ENCODE peak calls at places on chromosomes 2 and 18, in nine cellular contexts. Z is OCI-LY7; W is ovary; V is lung; R is astrocyte; N is fibroblast of lung; Y is astrocyte of the spinal cord; T is epithelial cell of esophagus; Q is CD4-positive, alpha-beta memory T cell. C is an unnamed sample.

GRCh38 chr2:162435676-162436075 is 91.7 kb downstream of the GCA start:
- DNase-seq in Z (no peak), W (no peak), V (no peak), R (peak; percentile 6), N (no peak), Y (peak; percentile 15), T (peak; percentile 78), Q (no peak), C (no peak)

GRCh38 chr2:7707723-7708122 is 790.5 kb downstream of the RNF144A start:
- DNase-seq in Z (no peak), W (no peak), V (no peak), R (peak; percentile 83), N (peak; percentile 10), Y (peak; percentile 62), T (peak; percentile 89), Q (no peak), C (peak; percentile 40)

GRCh38 chr2:72132981-72133720 is 14.5 kb downstream of the CYP26B1 start:
- DNase-seq in Z (no peak), W (no peak), V (no peak), R (no peak), N (no peak), Y (no peak), T (no peak), Q (no peak), C (no peak)

GRCh38 chr2:73063909-73064875 is 7.3 kb downstream of the SFXN5 start:
- DNase-seq in Z (no peak), W (no peak), V (no peak), R (peak; percentile 87), N (peak; percentile 79), Y (peak; percentile 91), T (peak; percentile 80), Q (no peak), C (peak; percentile 83)

GRCh38 chr2:201964631-201965206 is 68.9 kb upstream of the FZD7 start:
- DNase-seq in Z (no peak), W (no peak), V (no peak), R (peak; percentile 45), N (peak; percentile 28), Y (peak; percentile 74), T (no peak), Q (peak; percentile 55), C (no peak)

GRCh38 chr2:88216641-88217040 is 46.5 kb downstream of the THNSL2 start:
- DNase-seq in Z (no peak), W (no peak), V (no peak), R (no peak), N (no peak), Y (no peak), T (no peak), Q (no peak), C (no peak)

GRCh38 chr2:40113272-40113671 is 334.2 kb upstream of the THUMPD2 start:
- DNase-seq in Z (no peak), W (no peak), V (no peak), R (peak; percentile 45), N (peak; percentile 44), Y (peak; percentile 45), T (no peak), Q (no peak), C (no peak)

GRCh38 chr2:212905640-212906201 is 245.7 kb downstream of the IKZF2 start:
- DNase-seq in Z (no peak), W (no peak), V (no peak), R (peak; percentile 77), N (no peak), Y (peak; percentile 73), T (peak; percentile 97), Q (no peak), C (peak; percentile 25)

GRCh38 chr2:212328129-212328528 is 210.5 kb downstream of the ERBB4 start:
- DNase-seq in Z (no peak), W (no peak), V (no peak), R (no peak), N (no peak), Y (no peak), T (peak; percentile 4), Q (no peak), C (no peak)

DNA sequence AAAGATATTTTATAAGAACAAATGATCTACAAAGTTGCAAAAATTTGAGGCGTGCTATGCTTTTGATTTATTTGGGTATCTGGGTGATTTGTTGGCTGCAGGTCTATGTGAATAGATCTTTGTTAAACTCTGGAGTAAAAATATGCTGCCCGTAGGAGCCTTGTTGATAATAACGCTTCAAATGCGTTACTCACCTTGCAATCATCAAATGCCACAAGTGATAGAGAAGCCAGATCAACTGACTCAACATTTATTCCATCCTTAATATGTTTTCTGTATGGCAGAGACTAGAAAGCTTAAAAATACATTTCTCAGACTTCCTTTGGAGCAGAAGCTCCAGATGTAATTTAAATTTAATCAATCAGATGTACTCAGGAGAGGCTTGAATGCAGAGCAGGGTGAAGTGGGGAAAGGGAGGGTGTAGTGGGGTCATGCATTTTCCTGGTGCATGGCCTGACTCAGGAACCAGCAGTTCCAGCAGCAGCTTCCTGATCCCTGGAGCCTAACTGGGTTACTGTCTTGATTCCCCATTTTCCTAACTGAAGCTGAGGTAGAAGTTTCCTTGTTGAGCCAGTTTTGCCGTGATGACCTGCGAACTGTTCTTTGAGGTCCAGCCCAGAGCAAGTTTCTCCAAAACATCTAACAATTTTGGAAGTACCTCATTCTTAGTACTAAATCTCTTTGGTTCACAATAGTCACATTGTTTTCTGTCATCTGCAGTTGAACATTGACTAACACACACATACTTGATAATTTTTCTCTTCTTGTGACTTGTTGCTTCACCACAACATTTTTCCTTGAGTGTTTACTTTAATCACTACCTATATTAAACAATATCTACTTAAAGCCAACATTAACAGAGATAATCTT is 284.7 kb upstream of the CWC22 start:
- DNase-seq in Z (no peak), W (no peak), V (no peak), R (peak; percentile 66), N (no peak), Y (peak; percentile 50), T (peak; percentile 82), Q (no peak), C (peak; percentile 35)
- H3K4me3 ChIP-seq in Z (no peak overlapping the region), W (no peak overlapping the region), V (no peak overlapping the region), R (no peak overlapping the region), N (no peak overlapping the region), Y (no peak overlapping the region), T (no peak overlapping the region), Q (no peak overlapping the region), C (no peak overlapping the region)

DNA sequence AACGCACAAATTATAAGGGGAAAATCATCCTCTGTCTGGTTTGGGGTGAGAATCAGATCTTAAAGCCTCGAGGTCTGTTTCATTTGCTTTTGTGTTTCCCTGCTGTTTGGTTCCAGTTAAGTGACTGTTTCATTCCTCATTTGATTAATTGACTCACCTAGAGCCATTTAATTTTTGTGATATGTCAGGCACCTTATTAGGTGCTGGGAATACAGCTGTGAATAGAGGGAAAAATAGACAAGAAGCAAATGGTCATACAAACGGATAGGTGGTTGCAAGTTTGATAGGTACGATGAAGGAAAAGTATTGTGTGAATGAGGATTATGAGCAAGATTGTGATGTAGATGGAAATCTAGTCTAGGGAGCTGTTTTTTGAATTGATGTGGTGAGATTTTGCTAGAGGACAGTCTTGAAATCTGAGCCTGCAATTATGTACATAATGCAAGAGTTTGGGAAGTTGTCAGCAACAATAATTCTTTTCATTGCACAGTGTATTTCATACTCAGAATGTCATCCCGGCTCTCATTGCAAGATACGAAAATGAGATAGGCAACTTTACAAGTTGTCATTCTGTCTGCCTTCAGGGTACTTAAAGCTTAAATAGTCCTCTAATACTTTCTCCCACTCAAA is 2.2 kb downstream of the ACSL3 start:
- DNase-seq in Z (no peak), W (no peak), V (no peak), R (no peak), N (peak; percentile 71), Y (no peak), T (no peak), Q (no peak), C (peak; percentile 27)
- H3K4me3 ChIP-seq in Z (peak overlapping the region; percentile 92), W (no peak overlapping the region), V (no peak overlapping the region), R (peak overlapping the region; percentile 98), N (peak overlapping the region; percentile 73), Y (peak overlapping the region; percentile 91), T (peak overlapping the region; percentile 92), Q (no peak overlapping the region), C (peak overlapping the region; percentile 91)

DNA sequence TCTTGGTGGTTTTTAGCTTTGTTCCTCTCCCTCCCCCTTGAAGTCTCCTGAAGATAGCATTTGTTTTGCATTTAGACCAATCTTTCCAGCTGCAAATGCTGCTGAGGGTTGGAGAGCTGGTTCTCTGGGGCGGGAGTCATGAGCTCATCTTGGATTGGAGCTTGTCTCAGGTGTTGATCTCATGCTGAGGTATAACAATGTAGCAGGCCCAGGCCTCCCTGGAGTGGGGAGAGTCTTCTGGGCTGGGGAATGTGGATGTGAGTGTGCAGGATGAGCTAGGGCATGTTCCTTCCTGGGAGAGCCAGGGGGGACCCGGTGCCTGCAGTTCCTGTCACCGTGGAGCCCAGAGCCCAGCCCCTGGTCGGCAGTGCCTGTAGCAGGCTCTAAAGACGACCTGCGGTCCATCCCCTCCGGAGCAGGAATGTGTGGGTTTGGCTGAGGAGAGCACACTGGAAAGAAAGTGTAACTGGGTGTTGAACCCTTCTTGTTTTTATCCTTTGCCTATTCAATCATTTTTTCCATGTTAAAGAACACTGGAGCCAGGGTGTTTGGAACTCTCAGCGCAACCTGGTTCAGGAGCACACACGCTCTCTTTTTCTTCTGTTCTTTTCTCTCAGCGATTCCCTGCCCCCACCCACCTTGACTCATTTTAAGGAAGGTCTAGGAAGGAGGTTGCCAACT is 2.7 kb downstream of the ZNF532 start:
- DNase-seq in Z (no peak), W (no peak), V (no peak), R (peak; percentile 70), N (no peak), Y (peak; percentile 52), T (peak; percentile 96), Q (no peak), C (no peak)
- H3K4me3 ChIP-seq in Z (no peak overlapping the region), W (no peak overlapping the region), V (no peak overlapping the region), R (peak overlapping the region; percentile 34), N (peak overlapping the region; percentile 53), Y (no peak overlapping the region), T (peak overlapping the region; percentile 15), Q (no peak overlapping the region), C (peak overlapping the region; percentile 15)

GRCh38 chr2:21392660-21393059 is 268.9 kb downstream of the TDRD15 start:
- DNase-seq in Z (no peak), W (no peak), V (no peak), R (no peak), N (no peak), Y (no peak), T (no peak), Q (no peak), C (no peak)

GRCh38 chr2:21395366-21395765 is 271.6 kb downstream of the TDRD15 start:
- DNase-seq in Z (peak; percentile 1), W (no peak), V (no peak), R (no peak), N (no peak), Y (no peak), T (no peak), Q (no peak), C (no peak)

GRCh38 chr2:21396252-21396651 is 272.5 kb downstream of the TDRD15 start:
- DNase-seq in Z (no peak), W (no peak), V (no peak), R (no peak), N (no peak), Y (no peak), T (peak; percentile 21), Q (no peak), C (no peak)
- H3K4me3 ChIP-seq in Z (no peak overlapping the region), W (no peak overlapping the region), V (no peak overlapping the region), R (no peak overlapping the region), N (no peak overlapping the region), Y (no peak overlapping the region), T (no peak overlapping the region), Q (no peak overlapping the region), C (no peak overlapping the region)

DNA sequence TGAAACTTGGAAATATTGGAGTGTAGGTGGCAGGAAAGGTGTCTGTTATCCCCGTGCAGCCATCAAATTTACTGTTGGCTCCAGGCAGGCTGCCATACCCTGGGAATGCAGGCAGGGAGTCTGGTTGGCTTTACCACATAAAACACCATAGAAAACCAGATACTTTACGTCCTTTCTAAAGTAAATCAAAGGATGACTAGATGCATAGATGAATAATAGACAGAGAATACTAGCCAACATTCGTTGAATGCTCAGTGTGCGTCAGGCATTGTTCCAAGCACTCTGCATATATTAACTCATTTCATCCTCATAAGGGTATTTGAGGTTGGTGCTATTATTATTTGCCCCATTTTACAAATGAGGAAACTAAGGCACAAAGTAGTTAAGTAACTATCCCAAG is 65.2 kb downstream of the VSNL1 start:
- DNase-seq in Z (no peak), W (no peak), V (no peak), R (peak; percentile 53), N (no peak), Y (peak; percentile 12), T (no peak), Q (no peak), C (no peak)
- H3K4me3 ChIP-seq in Z (no peak overlapping the region), W (no peak overlapping the region), V (no peak overlapping the region), R (no peak overlapping the region), N (no peak overlapping the region), Y (no peak overlapping the region), T (no peak overlapping the region), Q (no peak overlapping the region), C (no peak overlapping the region)